ENCODE peak calls at places on chromosomes 16 and 17, in six cellular contexts. K is bronchial epithelial cell; J is central memory CD8-positive, alpha-beta T cell; M is fibroblast of the conjunctiva; Z is activated T-helper 1 cell treated with anti-CD3 and anti-CD28 coated beads, Interleukin-2, amount 50 U/mL, for 16 hours; U is activated naive CD8-positive, alpha-beta T cell treated with anti-CD3 and anti-CD28 coated beads, Interleukin-2, amount 50 U/mL, for 24 hours. W is an unnamed sample.

GRCh38 chr16:20976568-20976967 is 76.0 kb downstream of the LYRM1 start:
- DNase-seq in K (no peak), J (no peak), M (no peak), Z (no peak), U (no peak), W (no peak)

GRCh38 chr16:19555938-19556778 is 655 bp downstream of the VPS35L start:
- DNase-seq in K (peak; percentile 24), J (no peak), M (peak; percentile 14), Z (no peak), U (peak; percentile 26), W (no peak)

GRCh38 chr16:2040450-2041105 is 7.1 kb downstream of the NTHL1 start:
- DNase-seq in K (no peak), J (no peak), M (no peak), Z (no peak), U (no peak), W (no peak)

GRCh38 chr17:27535178-27535928 is 79.1 kb downstream of the KSR1 start:
- DNase-seq in K (no peak), J (no peak), M (no peak), Z (no peak), U (no peak), W (no peak)

GRCh38 chr17:48024149-48025039 is 13.2 kb downstream of the COPZ2 start:
- DNase-seq in K (no peak), J (no peak), M (no peak), Z (peak; percentile 6), U (peak; percentile 51), W (peak; percentile 54)

GRCh38 chr16:50154369-50154947 is 1.4 kb downstream of the TENT4B start:
- DNase-seq in K (peak; percentile 25), J (no peak), M (no peak), Z (no peak), U (peak; percentile 8), W (no peak)

GRCh38 chr16:89094252-89094901 is 725 bp downstream of the ACSF3 start:
- DNase-seq in K (peak; percentile 23), J (no peak), M (no peak), Z (no peak), U (peak; percentile 29), W (no peak)

GRCh38 chr16:75192606-75193264 is 14.2 kb downstream of the CTRB2 start:
- DNase-seq in K (peak; percentile 37), J (no peak), M (no peak), Z (no peak), U (no peak), W (no peak)

GRCh38 chr16:72789921-72790320 is 258.0 kb downstream of the ZFHX3 start:
- DNase-seq in K (no peak), J (no peak), M (no peak), Z (no peak), U (no peak), W (no peak)

GRCh38 chr17:48804936-48805411 is 12.1 kb downstream of the TTLL6 start:
- DNase-seq in K (no peak), J (peak; percentile 43), M (no peak), Z (peak; percentile 41), U (peak; percentile 78), W (peak; percentile 70)

GRCh38 chr17:7579839-7580630 is 597 bp downstream of the CD68 start:
- DNase-seq in K (no peak), J (no peak), M (no peak), Z (no peak), U (no peak), W (no peak)

GRCh38 chr17:82034371-82035011 is 3.0 kb downstream of the DCXR start:
- DNase-seq in K (no peak), J (no peak), M (no peak), Z (no peak), U (no peak), W (no peak)

GRCh38 chr16:73956592-73957495 is 339.8 kb upstream of the PSMD7 start:
- DNase-seq in K (peak; percentile 43), J (no peak), M (peak; percentile 69), Z (no peak), U (peak; percentile 32), W (peak; percentile 17)

GRCh38 chr16:69520800-69521602 is 44.8 kb upstream of the NFAT5 start:
- DNase-seq in K (no peak), J (no peak), M (peak; percentile 38), Z (no peak), U (peak; percentile 57), W (no peak)

GRCh38 chr16:69179255-69180010 is 7.5 kb upstream of the SNTB2 start:
- DNase-seq in K (peak; percentile 43), J (no peak), M (peak; percentile 87), Z (no peak), U (no peak), W (no peak)

GRCh38 chr17:41111151-41111885 is 6.1 kb downstream of the KRTAP4-9 start:
- DNase-seq in K (no peak), J (no peak), M (no peak), Z (no peak), U (no peak), W (no peak)

GRCh38 chr16:56970934-56971767 is 9.4 kb downstream of the CETP start:
- DNase-seq in K (no peak), J (no peak), M (no peak), Z (no peak), U (no peak), W (peak; percentile 73)

GRCh38 chr17:49820773-49821172 is 27.1 kb downstream of the TAC4 start:
- DNase-seq in K (no peak), J (no peak), M (no peak), Z (no peak), U (no peak), W (no peak)

GRCh38 chr17:71828182-71828596 is 292.6 kb upstream of the SOX9 start:
- DNase-seq in K (no peak), J (no peak), M (no peak), Z (no peak), U (no peak), W (no peak)

GRCh38 chr16:4317471-4318170 is 1.8 kb downstream of the GLIS2 start:
- DNase-seq in K (no peak), J (no peak), M (no peak), Z (no peak), U (no peak), W (no peak)

GRCh38 chr16:46765050-46765449 is 16.9 kb upstream of the MYLK3 start:
- DNase-seq in K (no peak), J (no peak), M (no peak), Z (no peak), U (no peak), W (no peak)

GRCh38 chr17:79829004-79829403 is 10.2 kb downstream of the CBX4 start:
- DNase-seq in K (no peak), J (no peak), M (no peak), Z (no peak), U (no peak), W (no peak)

GRCh38 chr16:80947239-80947638 is 59.4 kb downstream of the CMC2 start:
- DNase-seq in K (no peak), J (no peak), M (no peak), Z (no peak), U (no peak), W (no peak)

GRCh38 chr16:57616241-57616640 is 12.2 kb upstream of the ADGRG1 start:
- DNase-seq in K (no peak), J (no peak), M (no peak), Z (no peak), U (no peak), W (no peak)

GRCh38 chr16:75459691-75460090 is 4.8 kb downstream of the TMEM170A start:
- DNase-seq in K (no peak), J (no peak), M (no peak), Z (no peak), U (no peak), W (no peak)

GRCh38 chr17:44904001-44904984 is 5.0 kb upstream of the EFTUD2 start:
- DNase-seq in K (no peak), J (no peak), M (no peak), Z (no peak), U (no peak), W (no peak)

GRCh38 chr17:51461578-51462004 is 201.2 kb downstream of the UTP18 start:
- DNase-seq in K (peak; percentile 21), J (peak; percentile 13), M (peak; percentile 22), Z (peak; percentile 11), U (peak; percentile 56), W (no peak)

GRCh38 chr17:10197721-10198508 is 491 bp downstream of the GAS7 start:
- DNase-seq in K (no peak), J (no peak), M (no peak), Z (no peak), U (peak; percentile 10), W (peak; percentile 13)